ENCODE peak calls at places on chromosomes 4 and X, in four cellular contexts. B is testis, Y is coronary artery, G is PC-9. U is an unnamed sample.

GRCh38 chr4:78058591-78059523 is 1.7 kb downstream of the FRAS1 start:
- DNase-seq in Y (no peak), G (peak; percentile 47), B (peak; percentile 31), U (peak; percentile 77)

GRCh38 chr4:47930971-47931804 is 16.8 kb upstream of the NFXL1 start:
- DNase-seq in G (no peak), B (no peak), Y (no peak), U (no peak)

GRCh38 chrX:70087857-70088256 is 25.6 kb downstream of the OTUD6A start:
- DNase-seq in G (no peak), B (peak; percentile 13), Y (no peak), U (peak; percentile 39)

GRCh38 chr4:55475394-55476243 is 71.1 kb downstream of the CLOCK start:
- DNase-seq in B (no peak), G (no peak), Y (no peak), U (peak; percentile 74)

GRCh38 chrX:118823263-118824172 is at the start of gene ZCCHC12:
- DNase-seq in B (peak; percentile 64), Y (no peak), G (peak; percentile 51), U (peak; percentile 87)

GRCh38 chr4:40269133-40269532 is 66.0 kb upstream of the CHRNA9 start:
- DNase-seq in G (no peak), Y (no peak), B (no peak), U (no peak)

GRCh38 chr4:128916832-128917231 is 107.3 kb downstream of the JADE1 start:
- DNase-seq in B (peak; percentile 27), G (no peak), Y (no peak), U (no peak)

GRCh38 chrX:10769165-10769564 is 148.8 kb upstream of the MID1 start:
- DNase-seq in Y (no peak), G (no peak), B (no peak), U (peak; percentile 55)

GRCh38 chrX:134604701-134605271 is 53.5 kb downstream of the PLAC1 start:
- DNase-seq in B (peak; percentile 39), Y (no peak), G (no peak), U (peak; percentile 57)

GRCh38 chrX:118496763-118497079 is 1.1 kb downstream of the DOCK11 start:
- DNase-seq in G (no peak), B (no peak), Y (no peak), U (no peak)

GRCh38 chrX:72169008-72169728 is 12.4 kb upstream of the PIN4 start:
- DNase-seq in G (no peak), Y (no peak), B (no peak), U (peak; percentile 27)

GRCh38 chr4:78190078-78190477 is 133.0 kb downstream of the FRAS1 start:
- DNase-seq in B (no peak), Y (no peak), G (no peak), U (no peak)

GRCh38 chr4:14184265-14184664 is 556.7 kb upstream of the BOD1L1 start:
- DNase-seq in G (no peak), Y (no peak), B (peak; percentile 38), U (peak; percentile 76)

GRCh38 chrX:20913760-20914159 is 460.5 kb upstream of the CNKSR2 start:
- DNase-seq in G (no peak), Y (no peak), B (peak; percentile 13), U (peak; percentile 65)

GRCh38 chr4:113537183-113537977 is 224.2 kb downstream of the CAMK2D start:
- DNase-seq in B (no peak), Y (no peak), G (no peak), U (no peak)

GRCh38 chr4:14841801-14842748 is 160.2 kb upstream of the CPEB2 start:
- DNase-seq in Y (peak; percentile 78), G (peak; percentile 55), B (no peak), U (no peak)

GRCh38 chr4:173211838-173212237 is 43.2 kb downstream of the GALNT7 start:
- DNase-seq in B (no peak), Y (no peak), G (no peak), U (peak; percentile 54)

GRCh38 chr4:151569650-151570049 is 160.7 kb downstream of the FHIP1A start:
- DNase-seq in G (peak; percentile 29), Y (no peak), B (no peak), U (peak; percentile 7)

DNA sequence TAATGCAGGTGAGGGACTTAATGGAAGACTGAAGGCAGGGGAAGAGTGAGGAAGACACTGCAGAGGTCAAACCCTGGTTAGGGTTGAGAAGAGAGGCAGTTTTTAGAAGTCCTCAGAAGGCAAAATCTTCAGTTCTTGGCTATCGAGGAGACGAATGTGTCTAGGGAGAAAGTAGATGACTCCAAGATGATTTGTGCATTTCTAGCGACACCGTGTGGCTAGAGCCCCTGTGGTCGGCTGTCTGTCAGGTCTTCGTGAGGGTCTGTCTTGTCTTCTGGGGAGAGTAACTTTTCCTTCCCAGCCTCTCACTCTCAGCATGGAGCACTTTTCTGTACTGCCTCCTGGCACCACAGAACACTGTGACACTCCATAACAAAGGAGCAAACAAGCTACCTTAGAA is 458.1 kb downstream of the STIM2 start:
- DNase-seq in Y (no peak), G (peak; percentile 24), B (peak; percentile 51), U (peak; percentile 3)
- TF ChIP-seq CTCF in Y (peak; percentile 24), G (peak; percentile 24), B (no peak), U (no peak)

GRCh38 chr4:102696763-102697162 is 64.0 kb downstream of the MANBA start:
- DNase-seq in Y (no peak), B (no peak), G (no peak), U (no peak)

GRCh38 chr4:102693266-102693850 is 67.4 kb downstream of the MANBA start:
- DNase-seq in G (no peak), B (no peak), Y (no peak), U (no peak)

GRCh38 chr4:102694791-102695190 is 66.0 kb downstream of the MANBA start:
- DNase-seq in G (no peak), B (no peak), Y (no peak), U (no peak)

GRCh38 chr4:102687982-102688433 is 72.8 kb downstream of the MANBA start:
- DNase-seq in Y (no peak), B (no peak), G (no peak), U (no peak)

DNA sequence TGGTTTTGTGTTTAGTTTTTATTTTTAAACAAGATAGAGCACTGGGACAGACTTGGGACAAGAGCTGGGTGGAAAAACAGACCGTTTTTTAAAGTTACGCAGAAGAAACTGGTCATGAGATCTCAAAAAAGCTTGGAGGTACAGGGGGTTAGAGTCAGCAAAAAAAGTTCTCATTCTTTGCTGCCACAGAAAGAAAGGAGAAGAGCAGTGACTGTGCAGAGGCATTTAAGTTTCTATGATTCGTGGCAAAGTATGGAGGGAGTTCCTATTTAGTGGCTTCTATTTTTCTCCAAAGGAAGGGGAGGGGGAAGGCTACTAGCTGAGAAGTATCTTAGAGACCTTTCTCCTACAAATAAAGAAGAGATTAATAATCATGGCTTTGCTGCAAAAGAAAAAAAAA is 68.3 kb downstream of the MANBA start:
- DNase-seq in Y (no peak), G (no peak), B (no peak), U (no peak)
- H3K27ac ChIP-seq in Y (no peak overlapping the region), G (no peak overlapping the region), B (no peak overlapping the region), U (no peak overlapping the region)

DNA sequence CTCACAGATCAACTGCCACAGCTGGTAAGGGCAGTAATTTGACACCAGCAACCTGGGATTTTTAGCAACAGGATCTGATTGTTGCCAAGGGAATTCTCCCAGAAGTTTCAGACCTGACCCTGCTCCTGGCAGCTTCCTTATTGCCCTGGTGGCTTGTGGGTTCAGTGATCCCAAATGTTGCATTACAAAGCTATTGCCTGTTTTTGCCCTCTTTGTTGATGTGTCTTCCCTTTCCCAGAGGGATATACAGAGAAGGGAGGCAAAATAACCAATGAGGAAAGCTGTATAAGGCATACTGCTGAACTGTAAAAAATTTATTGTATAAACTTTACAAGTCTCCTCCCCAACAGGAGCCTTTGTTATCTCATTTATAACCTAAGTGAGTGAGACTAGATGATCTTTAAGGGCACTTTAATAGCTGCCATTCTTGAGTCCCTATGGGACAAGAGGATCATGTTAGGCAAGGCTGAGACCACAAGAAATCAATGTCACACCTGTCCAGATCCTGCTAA is 22.2 kb downstream of the VSIG4 start:
- DNase-seq in B (no peak), Y (no peak), G (peak; percentile 1), U (no peak)
- H3K4me3 ChIP-seq in B (no peak overlapping the region), Y (peak overlapping the region; percentile 6), G (no peak overlapping the region), U (no peak overlapping the region)

GRCh38 chrX:15127010-15127409 is 142.9 kb downstream of the ASB9 start:
- DNase-seq in B (no peak), Y (no peak), G (no peak), U (no peak)
- TF ChIP-seq CTCF in B (no peak), Y (no peak), G (no peak), U (no peak)

GRCh38 chr4:1787411-1788077 is 5.5 kb upstream of the FGFR3 start:
- DNase-seq in Y (no peak), B (no peak), G (no peak), U (no peak)
- H3K27ac ChIP-seq in Y (no peak overlapping the region), B (no peak overlapping the region), G (no peak overlapping the region), U (no peak overlapping the region)

GRCh38 chrX:136196691-136197155 is 49.4 kb downstream of the FHL1 start:
- DNase-seq in G (no peak), B (no peak), Y (no peak), U (no peak)
- H3K4me3 ChIP-seq in G (no peak overlapping the region), B (no peak overlapping the region), Y (peak overlapping the region; percentile 48), U (no peak overlapping the region)

GRCh38 chr4:153645183-153645582 is 38.9 kb upstream of the TLR2 start:
- DNase-seq in Y (no peak), B (no peak), G (no peak), U (no peak)
- TF ChIP-seq CTCF in Y (no peak), B (no peak), G (peak; percentile 34), U (peak; percentile 14)

GRCh38 chrX:129931411-129932136 is 25.6 kb downstream of the UTP14A start:
- DNase-seq in G (peak; percentile 73), B (peak; percentile 93), Y (peak; percentile 92), U (peak; percentile 97)

GRCh38 chrX:129933700-129934099 is 27.7 kb downstream of the UTP14A start:
- DNase-seq in Y (no peak), B (no peak), G (no peak), U (no peak)

GRCh38 chrX:129932137-129932791 is 26.3 kb downstream of the UTP14A start:
- DNase-seq in Y (peak; percentile 93), B (peak; percentile 92), G (peak; percentile 84), U (peak; percentile 93)

GRCh38 chrX:129934461-129934860 is 28.5 kb downstream of the UTP14A start:
- DNase-seq in B (peak; percentile 57), G (no peak), Y (no peak), U (no peak)

GRCh38 chrX:129932792-129933321 is 26.9 kb downstream of the UTP14A start:
- DNase-seq in Y (no peak), G (peak; percentile 35), B (peak; percentile 28), U (no peak)
- H3K27ac ChIP-seq in Y (peak overlapping the region; percentile 37), G (no peak overlapping the region), B (no peak overlapping the region), U (no peak overlapping the region)

GRCh38 chr4:155799106-155799793 is 40.4 kb downstream of the GUCY1B1 start:
- DNase-seq in G (no peak), Y (no peak), B (no peak), U (no peak)
- H3K4me3 ChIP-seq in G (no peak overlapping the region), Y (no peak overlapping the region), B (no peak overlapping the region), U (no peak overlapping the region)

GRCh38 chr4:1126506-1126905 is 13.1 kb upstream of the RNF212 start:
- DNase-seq in B (no peak), G (no peak), Y (no peak), U (no peak)
- TF ChIP-seq CTCF in B (no peak), G (no peak), Y (no peak), U (no peak)